ENCODE peak calls at places on chromosomes 4 and X, in five cellular contexts. U is psoas muscle, X is heart left ventricle, Y is upper lobe of left lung, L is mammary epithelial cell. J is an unnamed sample.

GRCh38 chr4:170675568-170676262 is 586.0 kb upstream of the AADAT start:
- DNase-seq in L (peak; percentile 48), X (no peak), Y (no peak), U (no peak), J (no peak)

GRCh38 chrX:149129767-149130166 is 375.3 kb downstream of the IDS start:
- DNase-seq in L (peak; percentile 36), X (no peak), U (no peak), Y (no peak), J (no peak)

GRCh38 chrX:121254336-121254735 is 206.9 kb downstream of the GLUD2 start:
- DNase-seq in L (no peak), X (no peak), U (no peak), Y (no peak), J (no peak)

GRCh38 chr4:94889523-94889922 is 131.8 kb downstream of the BMPR1B start:
- DNase-seq in U (no peak), L (no peak), X (no peak), Y (no peak), J (no peak)

GRCh38 chrX:8500203-8500602 is 35.6 kb downstream of the VCX3B start:
- DNase-seq in U (no peak), Y (no peak), L (no peak), X (no peak), J (no peak)

GRCh38 chr4:105520819-105521790 is 31.3 kb upstream of the ARHGEF38 start:
- DNase-seq in U (no peak), X (peak; percentile 20), L (peak; percentile 36), Y (no peak), J (no peak)

GRCh38 chr4:55545681-55546632 is 752 bp downstream of the CLOCK start:
- DNase-seq in X (peak; percentile 81), Y (peak; percentile 81), U (peak; percentile 92), L (peak; percentile 75), J (peak; percentile 89)

GRCh38 chr4:7015383-7016035 is 27.7 kb upstream of the TADA2B start:
- DNase-seq in L (no peak), X (no peak), U (no peak), Y (no peak), J (no peak)

GRCh38 chr4:147831452-147832192 is 99.7 kb downstream of the ARHGAP10 start:
- DNase-seq in L (peak; percentile 96), Y (peak; percentile 58), X (no peak), U (peak; percentile 52), J (no peak)
- H3K4me1 ChIP-seq in L (peaks cover 55% of the 10 kb centered on the region), Y (peaks cover 43% of the 10 kb centered on the region), X (peaks cover 58% of the 10 kb centered on the region), U (peaks cover 84% of the 10 kb centered on the region), J (no peaks in the 10 kb centered on the region)

GRCh38 chr4:169032194-169032593 is 22.1 kb upstream of the CBR4 start:
- DNase-seq in Y (no peak), X (no peak), U (no peak), L (no peak), J (no peak)

GRCh38 chr4:169027663-169028062 is 17.6 kb upstream of the CBR4 start:
- DNase-seq in Y (no peak), U (no peak), L (no peak), X (no peak), J (no peak)

GRCh38 chr4:169030575-169030982 is 20.5 kb upstream of the CBR4 start:
- DNase-seq in U (no peak), Y (no peak), L (no peak), X (no peak), J (no peak)

GRCh38 chr4:169031392-169031791 is 21.3 kb upstream of the CBR4 start:
- DNase-seq in L (no peak), X (no peak), U (no peak), Y (no peak), J (no peak)

DNA sequence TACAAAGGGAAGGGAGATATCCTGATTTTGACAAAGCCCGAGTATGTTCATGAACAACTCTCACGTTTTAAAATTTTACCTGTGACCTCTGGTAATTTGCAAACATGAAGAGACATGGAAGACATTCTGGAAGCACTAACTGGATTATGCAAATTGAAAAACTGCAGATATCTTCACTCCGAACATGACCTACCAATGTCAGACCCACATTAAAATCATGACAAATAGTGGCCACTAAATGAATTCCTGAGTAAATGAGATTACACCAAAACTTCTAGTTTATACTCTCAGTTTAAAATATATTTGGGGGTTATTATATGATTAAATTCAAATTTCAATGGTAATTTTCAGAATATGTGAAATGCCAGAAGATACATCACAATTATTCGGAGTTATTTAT is 19.9 kb upstream of the CBR4 start:
- DNase-seq in Y (no peak), X (no peak), U (no peak), L (no peak), J (no peak)
- H3K4me3 ChIP-seq in Y (no peak overlapping the region), X (no peak overlapping the region), U (no peak overlapping the region), L (no peak overlapping the region), J (no peak overlapping the region)

GRCh38 chrX:100647095-100647494 is 3.1 kb downstream of the SRPX2 start:
- DNase-seq in X (no peak), U (peak; percentile 55), L (no peak), Y (no peak), J (no peak)
- TF ChIP-seq CTCF in X (no peak), U (no peak), L (no peak), Y (no peak), J (no peak)

GRCh38 chrX:40333344-40333743 is 235.6 kb upstream of the BCOR start:
- DNase-seq in X (no peak), U (no peak), L (no peak), Y (no peak), J (no peak)

GRCh38 chrX:40331353-40331752 is 233.6 kb upstream of the BCOR start:
- DNase-seq in L (no peak), Y (no peak), X (no peak), U (no peak), J (no peak)

GRCh38 chrX:40327085-40327484 is 229.3 kb upstream of the BCOR start:
- DNase-seq in X (no peak), Y (no peak), L (no peak), U (no peak), J (no peak)

GRCh38 chrX:40329616-40330015 is 231.9 kb upstream of the BCOR start:
- DNase-seq in X (no peak), Y (no peak), U (no peak), L (no peak), J (no peak)

GRCh38 chrX:40331766-40332165 is 234.0 kb upstream of the BCOR start:
- DNase-seq in L (no peak), X (no peak), Y (no peak), U (no peak), J (no peak)
- H3K4me1 ChIP-seq in L (no peaks in the 10 kb centered on the region), X (no peaks in the 10 kb centered on the region), Y (no peaks in the 10 kb centered on the region), U (no peaks in the 10 kb centered on the region), J (peaks cover 2% of the 10 kb centered on the region)

J was measured in mucosa of descending colon.